ENCODE peak calls at places on chromosomes 11 and 22, in ten cellular contexts. One of them, this sample, is unnamed.

GRCh38 chr11:69485337-69486041 is 4.0 kb downstream of the LINC01488 start:
- DNase-seq in heart right ventricle: no peak
- DNase-seq in RWPE1: no peak
- DNase-seq in AG04449: no peak
- DNase-seq in PC-9: no peak
- DNase-seq in mammary epithelial cell: no peak
- DNase-seq in HepG2: peak; percentile 90
- DNase-seq in bronchial epithelial cell: no peak
- DNase-seq in lung: no peak
- DNase-seq in AG10803: no peak
- DNase-seq in this sample: no peak

GRCh38 chr11:35145249-35145648 is 6.3 kb downstream of the CD44 start:
- DNase-seq in HepG2: no peak
- DNase-seq in PC-9: peak; percentile 73
- DNase-seq in RWPE1: no peak
- DNase-seq in AG10803: peak; percentile 88
- DNase-seq in mammary epithelial cell: no peak
- DNase-seq in heart right ventricle: no peak
- DNase-seq in lung: no peak
- DNase-seq in bronchial epithelial cell: no peak
- DNase-seq in AG04449: no peak
- DNase-seq in this sample: no peak

GRCh38 chr22:29032014-29032475 is 29.6 kb downstream of the C22orf31 start:
- DNase-seq in HepG2: peak; percentile 78
- DNase-seq in AG10803: no peak
- DNase-seq in PC-9: no peak
- DNase-seq in AG04449: no peak
- DNase-seq in RWPE1: no peak
- DNase-seq in bronchial epithelial cell: no peak
- DNase-seq in lung: no peak
- DNase-seq in mammary epithelial cell: no peak
- DNase-seq in heart right ventricle: no peak
- DNase-seq in this sample: no peak

GRCh38 chr11:61766353-61766841 is 14.0 kb downstream of the MYRF start:
- DNase-seq in AG10803: no peak
- DNase-seq in AG04449: no peak
- DNase-seq in HepG2: no peak
- DNase-seq in bronchial epithelial cell: peak; percentile 25
- DNase-seq in PC-9: no peak
- DNase-seq in RWPE1: no peak
- DNase-seq in lung: peak; percentile 48
- DNase-seq in heart right ventricle: no peak
- DNase-seq in mammary epithelial cell: no peak
- DNase-seq in this sample: no peak

GRCh38 chr11:109970516-109971183 is 122.5 kb upstream of the ZC3H12C start:
- DNase-seq in lung: no peak
- DNase-seq in bronchial epithelial cell: no peak
- DNase-seq in PC-9: no peak
- DNase-seq in mammary epithelial cell: peak; percentile 20
- DNase-seq in AG04449: no peak
- DNase-seq in RWPE1: no peak
- DNase-seq in HepG2: no peak
- DNase-seq in AG10803: no peak
- DNase-seq in heart right ventricle: no peak
- DNase-seq in this sample: no peak

GRCh38 chr22:24179478-24180210 is 1.6 kb upstream of the SUSD2 start:
- DNase-seq in heart right ventricle: no peak
- DNase-seq in AG04449: no peak
- DNase-seq in bronchial epithelial cell: no peak
- DNase-seq in RWPE1: no peak
- DNase-seq in PC-9: no peak
- DNase-seq in lung: no peak
- DNase-seq in mammary epithelial cell: no peak
- DNase-seq in HepG2: no peak
- DNase-seq in AG10803: no peak
- DNase-seq in this sample: no peak

GRCh38 chr11:114358711-114359110 is 41.6 kb downstream of the C11orf71 start:
- DNase-seq in AG04449: no peak
- DNase-seq in HepG2: no peak
- DNase-seq in AG10803: peak; percentile 48
- DNase-seq in PC-9: peak; percentile 42
- DNase-seq in heart right ventricle: no peak
- DNase-seq in lung: no peak
- DNase-seq in bronchial epithelial cell: peak; percentile 55
- DNase-seq in RWPE1: no peak
- DNase-seq in mammary epithelial cell: peak; percentile 37
- DNase-seq in this sample: no peak

GRCh38 chr11:72328366-72329224 is 84.6 kb upstream of the PHOX2A start:
- DNase-seq in heart right ventricle: no peak
- DNase-seq in mammary epithelial cell: no peak
- DNase-seq in lung: no peak
- DNase-seq in PC-9: no peak
- DNase-seq in AG04449: no peak
- DNase-seq in bronchial epithelial cell: no peak
- DNase-seq in RWPE1: no peak
- DNase-seq in AG10803: no peak
- DNase-seq in HepG2: no peak
- DNase-seq in this sample: no peak

GRCh38 chr11:132960273-132960672 is 572.0 kb downstream of the OPCML start:
- DNase-seq in lung: no peak
- DNase-seq in heart right ventricle: peak; percentile 4
- DNase-seq in mammary epithelial cell: no peak
- DNase-seq in RWPE1: no peak
- DNase-seq in bronchial epithelial cell: no peak
- DNase-seq in PC-9: no peak
- DNase-seq in AG04449: no peak
- DNase-seq in AG10803: no peak
- DNase-seq in HepG2: no peak
- DNase-seq in this sample: no peak

GRCh38 chr22:49883294-49883640 is 29.6 kb downstream of the ZBED4 start:
- DNase-seq in heart right ventricle: no peak
- DNase-seq in RWPE1: no peak
- DNase-seq in AG04449: no peak
- DNase-seq in HepG2: no peak
- DNase-seq in lung: no peak
- DNase-seq in mammary epithelial cell: no peak
- DNase-seq in PC-9: no peak
- DNase-seq in AG10803: peak; percentile 7
- DNase-seq in bronchial epithelial cell: no peak
- DNase-seq in this sample: no peak

GRCh38 chr11:64232182-64233018 is 2.0 kb upstream of the VEGFB start:
- DNase-seq in lung: no peak
- DNase-seq in mammary epithelial cell: no peak
- DNase-seq in RWPE1: no peak
- DNase-seq in HepG2: no peak
- DNase-seq in heart right ventricle: no peak
- DNase-seq in bronchial epithelial cell: no peak
- DNase-seq in PC-9: no peak
- DNase-seq in AG04449: no peak
- DNase-seq in AG10803: no peak
- DNase-seq in this sample: no peak

GRCh38 chr22:25900880-25901279 is 158.9 kb downstream of the MYO18B start:
- DNase-seq in RWPE1: no peak
- DNase-seq in bronchial epithelial cell: no peak
- DNase-seq in heart right ventricle: peak; percentile 39
- DNase-seq in mammary epithelial cell: no peak
- DNase-seq in lung: no peak
- DNase-seq in AG04449: no peak
- DNase-seq in PC-9: no peak
- DNase-seq in AG10803: no peak
- DNase-seq in HepG2: no peak
- DNase-seq in this sample: no peak

GRCh38 chr11:69924308-69925161 is 105.3 kb upstream of the FGF3 start:
- DNase-seq in RWPE1: no peak
- DNase-seq in lung: no peak
- DNase-seq in mammary epithelial cell: no peak
- DNase-seq in heart right ventricle: no peak
- DNase-seq in HepG2: no peak
- DNase-seq in AG10803: no peak
- DNase-seq in PC-9: no peak
- DNase-seq in bronchial epithelial cell: no peak
- DNase-seq in AG04449: no peak
- DNase-seq in this sample: no peak

GRCh38 chr22:48579035-48579914 is 1248.4 kb downstream of the BRD1 start:
- DNase-seq in AG04449: peak; percentile 34
- DNase-seq in RWPE1: no peak
- DNase-seq in heart right ventricle: no peak
- DNase-seq in lung: no peak
- DNase-seq in AG10803: no peak
- DNase-seq in HepG2: peak; percentile 51
- DNase-seq in mammary epithelial cell: no peak
- DNase-seq in PC-9: no peak
- DNase-seq in bronchial epithelial cell: no peak
- DNase-seq in this sample: no peak

GRCh38 chr11:83613767-83614121 is 327.6 kb upstream of the CCDC90B start:
- DNase-seq in bronchial epithelial cell: no peak
- DNase-seq in HepG2: no peak
- DNase-seq in AG04449: no peak
- DNase-seq in AG10803: no peak
- DNase-seq in lung: no peak
- DNase-seq in mammary epithelial cell: no peak
- DNase-seq in RWPE1: no peak
- DNase-seq in heart right ventricle: no peak
- DNase-seq in PC-9: no peak
- DNase-seq in this sample: no peak

GRCh38 chr11:35518766-35519165 is 6.7 kb downstream of the PAMR1 start:
- DNase-seq in lung: no peak
- DNase-seq in heart right ventricle: no peak
- DNase-seq in HepG2: no peak
- DNase-seq in AG10803: peak; percentile 74
- DNase-seq in PC-9: no peak
- DNase-seq in RWPE1: no peak
- DNase-seq in bronchial epithelial cell: no peak
- DNase-seq in mammary epithelial cell: no peak
- DNase-seq in AG04449: no peak
- DNase-seq in this sample: no peak

GRCh38 chr11:101014600-101015242 is 114.9 kb downstream of the PGR start:
- DNase-seq in bronchial epithelial cell: no peak
- DNase-seq in PC-9: no peak
- DNase-seq in AG04449: no peak
- DNase-seq in AG10803: no peak
- DNase-seq in HepG2: no peak
- DNase-seq in mammary epithelial cell: no peak
- DNase-seq in RWPE1: no peak
- DNase-seq in heart right ventricle: no peak
- DNase-seq in lung: no peak
- DNase-seq in this sample: no peak
- TF ChIP-seq CTCF in bronchial epithelial cell: no peak
- TF ChIP-seq CTCF in PC-9: no peak
- TF ChIP-seq CTCF in AG04449: no peak
- TF ChIP-seq CTCF in AG10803: no peak
- TF ChIP-seq CTCF in HepG2: no peak
- TF ChIP-seq CTCF in mammary epithelial cell: no peak
- TF ChIP-seq CTCF in RWPE1: no peak
- TF ChIP-seq CTCF in heart right ventricle: no peak
- TF ChIP-seq CTCF in lung: no peak
- TF ChIP-seq CTCF in this sample: no peak

GRCh38 chr11:8746575-8746974 is 64.0 kb downstream of the RPL27A start:
- DNase-seq in AG10803: no peak
- DNase-seq in mammary epithelial cell: no peak
- DNase-seq in RWPE1: no peak
- DNase-seq in PC-9: no peak
- DNase-seq in bronchial epithelial cell: no peak
- DNase-seq in lung: no peak
- DNase-seq in AG04449: no peak
- DNase-seq in heart right ventricle: no peak
- DNase-seq in HepG2: no peak
- DNase-seq in this sample: no peak
- TF ChIP-seq CTCF in AG10803: no peak
- TF ChIP-seq CTCF in mammary epithelial cell: no peak
- TF ChIP-seq CTCF in RWPE1: no peak
- TF ChIP-seq CTCF in PC-9: no peak
- TF ChIP-seq CTCF in bronchial epithelial cell: no peak
- TF ChIP-seq CTCF in lung: no peak
- TF ChIP-seq CTCF in AG04449: no peak
- TF ChIP-seq CTCF in heart right ventricle: no peak
- TF ChIP-seq CTCF in HepG2: no peak
- TF ChIP-seq CTCF in this sample: no peak

DNA sequence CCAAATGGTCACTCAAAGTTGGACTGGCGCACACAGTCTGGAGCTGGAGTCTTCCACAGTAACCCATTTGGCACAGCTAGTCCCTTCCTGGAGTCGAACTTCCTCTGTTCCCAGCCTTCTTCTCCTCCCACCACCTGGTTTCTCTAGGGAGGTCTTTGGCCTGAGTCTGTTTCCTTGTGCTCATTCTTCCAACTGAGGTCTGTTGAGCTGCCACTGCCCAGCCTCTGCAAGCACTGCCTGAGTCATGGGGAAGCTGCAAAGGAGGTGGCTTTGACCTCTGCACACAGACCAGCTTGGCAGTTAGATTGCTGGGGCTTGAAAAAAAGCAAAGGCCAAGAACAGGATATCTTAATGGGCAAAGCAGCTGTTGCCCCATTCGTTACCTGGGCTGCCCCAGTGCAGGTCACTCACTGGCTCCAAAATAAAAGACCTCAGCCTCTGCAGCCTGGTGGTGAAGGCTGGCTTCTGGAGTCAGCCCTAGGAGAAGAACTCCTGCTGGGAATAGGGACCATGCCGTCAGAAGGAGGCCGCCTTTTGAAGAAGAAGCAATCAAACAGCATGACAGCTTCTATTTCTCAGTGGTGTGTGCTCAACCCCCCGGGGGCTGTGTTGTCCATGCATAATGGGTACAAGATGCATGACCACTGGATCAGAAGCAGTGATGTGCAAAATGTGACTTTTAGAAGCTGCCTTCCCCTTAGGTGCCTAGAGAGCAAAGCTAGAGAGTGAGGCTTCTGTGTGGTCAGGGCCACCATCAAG is 3.0 kb downstream of the ADAMTS15 start:
- DNase-seq in mammary epithelial cell: no peak
- DNase-seq in heart right ventricle: peak; percentile 69
- DNase-seq in HepG2: no peak
- DNase-seq in lung: no peak
- DNase-seq in AG04449: no peak
- DNase-seq in PC-9: peak; percentile 43
- DNase-seq in bronchial epithelial cell: no peak
- DNase-seq in RWPE1: no peak
- DNase-seq in AG10803: no peak
- DNase-seq in this sample: no peak
- TF ChIP-seq CTCF in mammary epithelial cell: no peak
- TF ChIP-seq CTCF in heart right ventricle: no peak
- TF ChIP-seq CTCF in HepG2: no peak
- TF ChIP-seq CTCF in lung: no peak
- TF ChIP-seq CTCF in AG04449: no peak
- TF ChIP-seq CTCF in PC-9: no peak
- TF ChIP-seq CTCF in bronchial epithelial cell: no peak
- TF ChIP-seq CTCF in RWPE1: no peak
- TF ChIP-seq CTCF in AG10803: no peak
- TF ChIP-seq CTCF in this sample: no peak

DNA sequence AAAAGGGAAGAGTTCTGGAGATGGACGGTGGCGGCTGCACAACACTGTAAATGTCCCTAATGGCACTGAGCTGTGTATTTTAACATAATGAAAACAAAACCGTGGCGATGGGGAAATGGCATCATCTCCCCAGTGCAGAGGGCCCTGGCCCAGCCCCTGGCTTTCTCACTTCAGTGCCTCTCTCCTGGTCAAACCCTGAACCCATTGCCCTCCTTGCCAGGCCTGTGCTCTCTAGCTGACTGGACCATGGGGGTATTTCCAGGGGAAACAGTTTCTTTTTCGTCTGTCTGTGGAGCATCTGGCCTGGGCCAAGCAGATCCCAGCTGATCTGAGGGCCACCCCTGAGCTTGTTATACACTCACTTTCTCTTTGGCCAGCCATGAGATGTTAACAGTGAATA is 17.4 kb upstream of the NAP1L4 start:
- DNase-seq in HepG2: no peak
- DNase-seq in AG04449: no peak
- DNase-seq in AG10803: no peak
- DNase-seq in bronchial epithelial cell: no peak
- DNase-seq in RWPE1: no peak
- DNase-seq in heart right ventricle: no peak
- DNase-seq in lung: no peak
- DNase-seq in PC-9: no peak
- DNase-seq in mammary epithelial cell: no peak
- DNase-seq in this sample: no peak
- TF ChIP-seq CTCF in HepG2: no peak
- TF ChIP-seq CTCF in AG04449: no peak
- TF ChIP-seq CTCF in AG10803: no peak
- TF ChIP-seq CTCF in bronchial epithelial cell: no peak
- TF ChIP-seq CTCF in RWPE1: no peak
- TF ChIP-seq CTCF in heart right ventricle: no peak
- TF ChIP-seq CTCF in lung: no peak
- TF ChIP-seq CTCF in PC-9: no peak
- TF ChIP-seq CTCF in mammary epithelial cell: no peak
- TF ChIP-seq CTCF in this sample: no peak